ENCODE peak calls at places on chromosomes 2 and 18, in six cellular contexts. Z is IMR-90, P is adrenal gland, G is kidney epithelial cell, O is PC-9, K is mesenchymal stem cell. U is an unnamed sample.

GRCh38 chr2:64404743-64405142 is 49.2 kb upstream of the LGALSL start:
- DNase-seq in Z (no peak), P (peak), G (no peak), O (no peak), K (peak), U (no peak)

GRCh38 chr2:218516614-218517013 is 51.5 kb downstream of the USP37 start:
- DNase-seq in Z (peak), P (no peak), G (no peak), O (no peak), K (peak), U (no peak)

GRCh38 chr2:95350320-95351079 is 52.0 kb upstream of the FAHD2A start:
- DNase-seq in Z (no peak), P (no peak), G (no peak), O (no peak), K (no peak), U (no peak)

GRCh38 chr2:220078439-220078838 is 451.0 kb downstream of the SLC4A3 start:
- DNase-seq in Z (peak), P (no peak), G (no peak), O (no peak), K (no peak), U (peak)

GRCh38 chr2:24515335-24515734 is 24.3 kb downstream of the NCOA1 start:
- DNase-seq in Z (no peak), P (peak), G (no peak), O (no peak), K (no peak), U (no peak)

GRCh38 chr18:28078849-28079248 is 98.1 kb downstream of the CDH2 start:
- DNase-seq in Z (peak), P (no peak), G (no peak), O (no peak), K (no peak), U (no peak)

GRCh38 chr2:119008108-119008507 is 66.1 kb downstream of the MARCO start:
- DNase-seq in Z (no peak), P (no peak), G (no peak), O (no peak), K (no peak), U (no peak)

GRCh38 chr2:46117379-46117778 is 179.8 kb upstream of the EPAS1 start:
- DNase-seq in Z (peak), P (no peak), G (peak), O (peak), K (no peak), U (peak)

GRCh38 chr2:126753501-126754212 is 97.7 kb downstream of the GYPC start:
- DNase-seq in Z (no peak), P (no peak), G (no peak), O (no peak), K (no peak), U (no peak)

GRCh38 chr2:73707058-73707457 is 30.1 kb downstream of the TPRKB start:
- DNase-seq in Z (no peak), P (no peak), G (no peak), O (peak), K (no peak), U (no peak)

GRCh38 chr18:59488899-59489298 is 129.8 kb upstream of the LMAN1 start:
- DNase-seq in Z (no peak), P (no peak), G (no peak), O (no peak), K (no peak), U (no peak)

DNA sequence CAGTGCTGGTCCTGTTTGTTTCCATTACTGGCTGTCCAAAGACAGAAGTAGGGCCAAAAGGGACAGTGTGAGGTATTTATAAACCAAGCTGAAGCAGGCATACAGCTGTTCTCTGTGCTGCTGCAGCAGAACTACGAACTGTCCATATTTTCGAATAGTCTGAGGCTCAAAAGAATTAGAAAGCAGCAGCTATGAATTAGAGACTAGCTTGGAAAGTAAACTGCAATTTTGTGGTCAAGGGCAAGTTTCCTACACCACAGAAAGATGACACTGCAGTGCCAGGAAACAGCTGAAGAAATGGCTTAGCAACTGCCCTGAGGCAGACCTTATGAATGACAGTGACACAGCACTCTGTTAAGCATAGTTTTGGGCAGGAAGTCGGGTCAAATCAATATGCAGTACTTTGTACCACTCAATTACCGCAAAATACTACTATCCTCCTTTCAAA is 125.3 kb downstream of the TMEM131 start:
- DNase-seq in Z (peak), P (peak), G (no peak), O (peak), K (peak), U (peak)
- H3K4me3 ChIP-seq in Z (no peak), P (no peak), G (no peak), O (peak), K (peak), U (no peak)

GRCh38 chr18:5894613-5895299 is 566 bp downstream of the TMEM200C start:
- DNase-seq in Z (peak), P (peak), G (no peak), O (no peak), K (no peak), U (no peak)
- H3K4me3 ChIP-seq in Z (peak), P (no peak), G (peak), O (no peak), K (peak), U (peak)

DNA sequence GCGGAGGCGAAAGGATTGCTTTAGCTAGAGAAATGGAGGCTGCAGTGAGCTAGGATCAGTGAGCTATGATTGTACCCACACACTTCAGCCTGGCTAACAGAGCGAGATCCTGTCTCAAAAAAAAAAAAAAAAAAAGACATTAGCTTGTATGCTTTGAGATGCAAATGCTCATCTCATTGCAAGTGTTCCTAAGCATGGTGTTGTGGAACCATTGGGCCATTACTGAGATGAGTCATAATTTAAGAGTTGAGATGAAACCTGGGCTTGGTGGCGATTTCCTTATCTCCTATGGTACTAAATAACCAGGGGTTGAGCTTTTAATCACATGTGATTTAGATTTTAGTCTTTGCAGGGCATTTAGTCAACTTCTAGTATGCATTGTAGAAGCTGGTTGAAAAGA is 2.2 kb downstream of the PLEKHA3 start:
- DNase-seq in Z (no peak), P (no peak), G (no peak), O (no peak), K (peak), U (no peak)
- H3K4me3 ChIP-seq in Z (no peak), P (no peak), G (no peak), O (peak), K (peak), U (no peak)

DNA sequence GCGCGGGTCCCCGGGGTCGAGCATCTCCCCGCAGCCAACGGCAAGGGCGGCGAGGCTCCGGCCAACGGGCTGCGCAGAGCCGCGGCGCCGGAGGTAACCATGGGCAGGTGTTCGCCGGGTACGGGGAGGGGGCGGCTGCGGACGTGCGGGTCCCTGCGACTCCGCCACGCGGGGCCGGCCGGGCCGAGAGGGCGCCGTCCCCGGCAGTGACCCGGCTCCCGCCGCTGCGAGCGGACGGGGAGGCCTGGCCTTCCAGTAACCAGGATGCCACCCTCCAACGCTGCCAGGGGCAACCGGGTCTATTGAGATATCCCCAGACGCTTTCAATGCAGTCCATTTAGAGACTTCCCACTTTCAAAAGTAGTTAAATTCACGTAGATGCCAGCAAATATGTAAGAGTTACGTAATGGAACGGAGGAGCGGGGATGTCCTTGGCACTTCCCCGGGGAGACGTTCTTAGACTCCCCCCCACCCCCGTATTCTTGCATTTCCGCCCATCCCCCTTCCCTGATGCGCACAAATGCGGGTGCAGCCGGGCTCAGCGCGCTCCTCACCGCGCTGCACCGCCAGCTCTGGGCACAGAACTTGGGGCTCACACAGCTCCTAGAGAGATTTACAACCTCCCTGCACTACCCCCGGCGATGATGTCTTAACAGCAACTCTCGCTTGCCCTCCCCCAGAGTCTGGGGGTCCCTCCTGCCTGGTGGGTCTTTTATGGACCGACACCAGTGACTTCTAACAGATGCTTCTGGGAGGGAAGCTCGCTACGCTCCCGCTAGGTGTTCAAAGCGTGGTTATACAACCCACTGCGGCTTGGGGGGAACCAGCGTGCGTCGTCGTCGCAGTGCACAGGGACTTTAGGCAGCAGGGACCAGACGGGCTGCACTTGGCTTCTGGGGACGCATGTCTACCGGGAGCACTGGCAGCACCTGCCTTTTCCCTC is 657 bp downstream of the SGPP2 start:
- DNase-seq in Z (no peak), P (peak), G (no peak), O (no peak), K (no peak), U (no peak)
- H3K4me3 ChIP-seq in Z (no peak), P (no peak), G (peak), O (peak), K (no peak), U (no peak)

DNA sequence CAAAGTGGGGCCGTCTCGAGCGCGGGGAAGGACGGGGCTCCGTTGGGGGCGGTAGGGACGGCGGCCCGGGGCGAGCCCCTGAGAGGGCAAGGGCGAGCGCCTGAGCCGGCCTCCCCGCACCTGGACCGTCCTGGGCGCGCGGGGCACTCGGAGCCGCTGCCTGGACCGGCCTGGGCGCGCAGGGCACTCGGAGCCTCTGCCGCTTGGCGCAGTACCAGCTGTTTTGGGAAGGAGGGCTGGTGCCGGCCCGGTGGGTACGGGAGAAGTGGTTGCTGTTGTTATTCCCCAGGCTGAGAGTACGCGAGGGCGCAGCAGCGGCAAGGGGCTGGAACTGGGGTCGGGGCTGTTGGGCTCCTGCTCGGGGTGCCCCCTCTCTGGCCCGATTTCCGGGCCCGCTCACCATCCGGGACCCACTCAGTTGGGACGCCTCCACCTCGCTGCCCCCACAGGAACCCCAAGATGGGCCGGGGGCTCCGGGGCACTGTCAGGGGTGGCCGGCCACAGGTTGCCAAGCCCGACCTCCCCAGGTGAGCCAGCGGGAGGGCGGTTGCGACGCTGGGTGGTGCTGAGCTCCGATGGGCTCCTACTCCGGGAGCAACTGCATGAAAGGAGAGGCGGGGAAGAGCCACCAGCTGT is 579 bp downstream of the ARHGEF4 start:
- DNase-seq in Z (no peak), P (no peak), G (no peak), O (no peak), K (no peak), U (no peak)
- H3K4me3 ChIP-seq in Z (no peak), P (no peak), G (peak), O (peak), K (peak), U (no peak)

DNA sequence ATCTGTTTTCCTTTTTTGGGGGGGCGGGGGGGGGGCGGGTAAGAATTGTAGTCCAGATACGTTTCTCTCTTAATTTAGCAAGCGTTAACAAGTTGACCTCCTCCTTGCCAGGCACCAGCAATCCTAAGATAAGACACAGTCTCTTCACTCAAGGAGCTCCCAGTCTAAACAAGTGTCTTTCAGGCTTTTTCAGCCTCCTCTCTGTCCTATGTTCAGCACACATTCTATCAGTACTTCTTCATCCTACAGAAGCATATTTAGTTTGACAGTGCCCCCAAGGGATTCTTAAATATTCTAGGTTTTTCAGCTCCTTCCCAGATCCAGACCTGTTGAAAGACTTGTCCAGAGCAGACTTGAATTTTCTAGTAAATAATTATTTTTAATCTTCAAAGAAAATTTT is 2.7 kb downstream of the PPP1CB start:
- DNase-seq in Z (peak), P (no peak), G (no peak), O (no peak), K (peak), U (peak)
- H3K4me3 ChIP-seq in Z (peak), P (no peak), G (peak), O (no peak), K (peak), U (peak)

DNA sequence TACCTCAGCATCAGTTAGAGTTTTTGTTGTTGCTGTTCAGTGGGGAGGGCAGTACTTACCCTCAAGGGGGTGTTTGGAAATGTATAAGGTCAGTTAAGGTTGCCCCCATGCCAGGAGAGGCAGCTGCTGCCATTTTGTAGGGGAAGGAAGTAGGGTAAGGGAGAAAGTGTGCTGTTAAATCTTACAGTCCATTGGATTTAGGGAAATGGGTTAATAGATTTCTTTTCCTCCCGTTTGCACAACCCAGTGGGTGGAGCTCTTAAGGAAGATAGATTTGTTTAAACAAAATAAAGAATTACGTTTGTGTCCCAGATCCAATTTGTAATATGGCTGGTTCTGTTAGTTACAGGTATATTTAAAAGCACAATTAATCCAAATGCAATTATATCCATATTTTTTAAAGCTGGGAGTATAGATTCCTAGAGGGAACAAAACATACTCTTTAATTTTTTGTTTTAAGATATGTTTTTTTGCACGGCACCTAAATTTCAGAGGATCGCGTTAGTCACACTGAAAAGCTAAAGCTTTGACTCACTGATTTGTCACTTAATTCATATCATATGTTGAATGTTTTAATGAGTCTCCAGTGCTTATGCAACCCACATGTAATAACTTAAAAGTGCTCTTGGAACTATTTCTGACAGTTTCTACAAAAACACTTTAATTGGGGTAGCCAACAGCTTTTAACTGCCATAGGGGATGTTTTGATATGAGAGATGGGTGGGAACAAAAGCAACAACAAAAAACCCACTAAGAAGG is 9.0 kb upstream of the CWC22 start:
- DNase-seq in Z (peak), P (no peak), G (no peak), O (no peak), K (no peak), U (peak)
- H3K4me3 ChIP-seq in Z (no peak), P (no peak), G (no peak), O (no peak), K (peak), U (no peak)

GRCh38 chr2:18630941-18631340 is 41.6 kb upstream of the NT5C1B start:
- DNase-seq in Z (no peak), P (no peak), G (no peak), O (peak), K (no peak), U (no peak)
- H3K4me3 ChIP-seq in Z (no peak), P (no peak), G (no peak), O (no peak), K (no peak), U (no peak)

DNA sequence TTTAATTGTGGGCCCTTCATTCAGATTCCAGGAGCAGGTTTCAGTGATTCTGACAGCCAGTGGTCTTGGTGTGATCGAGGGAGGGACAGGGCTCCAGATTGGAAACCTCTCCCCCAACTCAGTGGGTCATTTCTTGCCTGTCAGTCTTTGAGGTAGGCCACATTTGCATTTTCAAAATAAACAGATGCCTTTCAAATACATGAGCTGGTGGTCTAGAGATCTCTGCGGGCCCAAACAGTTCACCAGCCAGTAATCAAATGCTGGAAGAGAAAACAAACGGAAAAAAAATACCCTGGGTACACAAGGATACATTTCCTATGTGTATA is 210.4 kb upstream of the SP5 start:
- DNase-seq in Z (no peak), P (no peak), G (no peak), O (no peak), K (no peak), U (no peak)
- H3K4me3 ChIP-seq in Z (no peak), P (no peak), G (no peak), O (no peak), K (no peak), U (no peak)

DNA sequence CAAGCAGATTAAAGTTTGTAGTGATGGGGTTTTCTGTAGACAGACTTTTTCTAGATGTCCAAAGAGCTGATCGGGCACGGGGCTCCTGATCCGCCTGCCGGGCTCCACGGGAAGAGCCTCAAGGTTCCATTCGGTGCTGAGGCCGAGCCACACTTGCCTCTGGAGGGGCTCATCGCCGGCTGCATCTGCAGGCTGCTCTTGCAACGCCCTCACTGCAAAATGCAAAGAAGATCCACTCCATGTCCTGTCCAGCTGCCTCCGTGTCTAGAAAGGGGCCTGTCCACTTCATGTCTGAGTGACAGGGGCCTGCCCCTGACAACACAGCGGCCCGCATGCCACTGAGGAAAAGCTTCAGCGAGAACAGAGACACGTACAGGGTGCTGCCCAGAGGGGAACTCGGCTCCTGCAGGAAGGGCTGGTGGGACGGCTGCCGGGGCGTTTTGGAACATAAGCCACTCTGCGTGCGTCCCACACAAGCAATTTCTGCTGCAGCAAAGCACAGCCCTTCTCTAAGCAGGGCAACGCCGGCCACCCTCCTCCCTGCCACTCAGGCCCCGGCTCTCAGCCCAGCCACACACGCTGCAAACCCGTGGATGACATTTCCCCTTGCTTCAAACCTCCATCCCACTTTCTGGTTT is 53.6 kb upstream of the CTDP1 start:
- DNase-seq in Z (no peak), P (no peak), G (no peak), O (no peak), K (no peak), U (no peak)
- H3K4me3 ChIP-seq in Z (no peak), P (no peak), G (no peak), O (no peak), K (no peak), U (no peak)

U was measured in astrocyte of the spinal cord.